ENCODE peak calls at places on chromosomes 11 and 22, in four cellular contexts. K is neural progenitor cell, X is uterus, Z is GM12865. R is an unnamed sample.

GRCh38 chr22:44292007-44292370 is 20.8 kb downstream of the SHISAL1 start:
- DNase-seq in K (peak), X (peak), Z (no peak), R (no peak)

GRCh38 chr11:133579165-133580031 is 47.1 kb upstream of the OPCML start:
- DNase-seq in K (peak), X (no peak), Z (no peak), R (no peak)

GRCh38 chr22:47145883-47146282 is 383.4 kb downstream of the TBC1D22A start:
- DNase-seq in K (no peak), X (no peak), Z (no peak), R (no peak)

GRCh38 chr22:46971776-46972150 is 209.3 kb downstream of the TBC1D22A start:
- DNase-seq in K (no peak), X (no peak), Z (no peak), R (peak)

GRCh38 chr11:87437844-87438223 is 400.1 kb downstream of the TMEM135 start:
- DNase-seq in K (no peak), X (no peak), Z (no peak), R (no peak)

GRCh38 chr11:122271747-122272146 is 155.7 kb upstream of the BLID start:
- DNase-seq in K (no peak), X (no peak), Z (no peak), R (no peak)

GRCh38 chr11:105151936-105152554 is 12.5 kb upstream of the CARD18 start:
- DNase-seq in K (no peak), X (no peak), Z (no peak), R (no peak)

GRCh38 chr11:120306519-120307242 is 18.4 kb upstream of the TLCD5 start:
- DNase-seq in K (peak), X (no peak), Z (no peak), R (no peak)

GRCh38 chr22:40334899-40335298 is 11.4 kb upstream of the ADSL start:
- DNase-seq in K (no peak), X (no peak), Z (peak), R (no peak)

DNA sequence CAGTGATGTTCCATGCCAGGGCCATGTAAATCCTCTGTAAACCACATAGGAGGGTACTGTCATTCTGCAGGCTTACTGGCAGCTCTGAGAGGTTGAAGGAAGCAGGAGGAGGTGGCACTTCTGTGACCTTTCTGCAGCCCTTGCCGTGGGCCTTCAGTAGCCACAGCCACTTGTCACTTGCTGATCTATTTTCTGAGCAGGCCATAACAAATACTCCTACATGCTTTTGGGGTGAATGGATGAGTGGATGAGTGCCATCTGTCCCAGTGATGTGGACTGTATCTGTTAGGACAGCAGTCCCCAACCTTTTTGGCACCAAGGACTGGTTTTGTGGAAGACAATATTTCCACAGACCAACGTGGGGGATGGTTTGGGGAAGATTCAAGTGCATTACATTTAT is 10.2 kb downstream of the B3GNT6 start:
- DNase-seq in K (no peak), X (no peak), Z (no peak), R (no peak)
- H3K4me3 ChIP-seq in K (no peak), X (no peak), Z (no peak), R (no peak)

GRCh38 chr11:70631624-70632047 is 233.3 kb downstream of the CTTN start:
- DNase-seq in K (no peak), X (no peak), Z (no peak), R (no peak)
- H3K4me3 ChIP-seq in K (no peak), X (no peak), Z (no peak), R (no peak)

DNA sequence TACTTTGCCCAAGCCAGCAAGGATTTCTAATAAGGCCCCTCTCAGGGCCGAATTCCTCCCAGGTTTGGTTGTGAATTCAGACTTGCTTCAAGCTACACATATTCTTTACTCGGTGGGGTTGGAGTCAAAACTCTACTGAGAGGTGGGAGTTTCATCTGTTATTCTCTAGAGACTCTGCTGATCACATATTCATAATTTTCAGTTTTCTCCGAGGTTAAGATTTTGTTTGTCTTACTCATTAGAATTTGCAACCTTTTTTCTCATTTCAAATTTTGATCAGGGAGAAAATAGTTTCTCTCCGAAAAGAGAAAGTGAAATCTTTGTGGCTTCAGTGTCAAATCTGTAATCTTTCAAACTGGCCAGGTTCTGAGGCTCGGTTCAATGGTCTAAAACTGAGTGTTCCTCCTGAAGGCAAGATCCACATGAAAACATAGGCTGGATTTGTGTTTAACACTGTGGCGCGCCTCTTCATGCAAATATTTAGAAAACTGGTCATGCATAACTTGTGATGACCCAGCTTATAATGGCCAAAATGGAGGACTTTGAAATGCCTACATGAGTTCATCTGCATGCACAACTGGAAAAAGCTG is 21.5 kb upstream of the GSTP1 start:
- DNase-seq in K (no peak), X (no peak), Z (peak), R (no peak)
- H3K4me3 ChIP-seq in K (no peak), X (no peak), Z (peak), R (no peak)

DNA sequence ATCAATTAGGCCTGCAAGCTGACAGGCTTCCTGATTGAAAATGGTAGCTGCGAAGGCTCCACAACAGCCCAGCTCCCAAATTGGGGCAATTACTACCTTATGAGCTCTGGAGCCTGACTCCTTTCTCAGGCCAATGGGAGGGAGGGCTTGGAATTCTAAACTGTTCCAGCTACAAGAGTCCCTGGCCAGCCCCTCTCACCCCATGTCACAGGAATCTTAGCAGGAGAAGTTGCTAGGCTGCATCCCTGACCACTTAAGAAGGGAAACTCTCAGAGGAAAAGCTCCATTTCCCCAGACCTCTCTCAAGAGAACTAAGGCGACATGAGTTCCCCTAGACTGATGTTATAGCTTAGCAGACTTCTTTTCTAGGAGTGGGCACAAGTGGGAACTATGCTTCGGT is 4.9 kb downstream of the LRP4 start:
- DNase-seq in K (peak), X (no peak), Z (no peak), R (no peak)
- H3K4me3 ChIP-seq in K (peak), X (no peak), Z (no peak), R (no peak)

DNA sequence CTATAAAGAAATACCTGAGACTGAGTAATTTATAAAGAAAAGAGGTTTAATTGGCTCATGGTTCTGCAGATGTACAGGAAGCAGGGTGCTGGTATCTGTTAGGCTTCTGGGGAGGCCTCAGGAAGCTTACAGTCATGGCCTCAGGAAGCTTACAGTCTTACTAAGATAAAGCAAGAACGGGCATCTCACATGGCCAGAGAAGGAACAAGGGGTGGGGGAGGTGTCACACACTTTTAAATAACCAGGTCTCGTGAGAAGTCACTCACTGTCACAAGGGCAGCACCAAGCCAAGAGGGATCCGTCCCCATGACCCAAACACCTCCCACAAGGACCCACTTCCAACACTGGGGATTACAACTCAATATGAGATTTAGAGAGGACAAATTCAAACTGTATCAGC is 192.8 kb upstream of the B3GAT1 start:
- DNase-seq in K (no peak), X (no peak), Z (no peak), R (no peak)
- H3K4me3 ChIP-seq in K (no peak), X (no peak), Z (no peak), R (no peak)

GRCh38 chr11:24609778-24610177 is 112.9 kb downstream of the LUZP2 start:
- DNase-seq in K (no peak), X (no peak), Z (no peak), R (no peak)
- H3K4me3 ChIP-seq in K (no peak), X (no peak), Z (no peak), R (no peak)

R was measured in lower leg skin.